ENCODE peak calls at places on chromosome 15, in six cellular contexts. A is epithelial cell of prostate, F is GM13977, T is T-helper 9 cell, M is T-helper 1 cell, L is GM03348. K is an unnamed sample.

GRCh38 chr15:57323806-57324589 is 52.3 kb upstream of the CGNL1 start:
- DNase-seq in A (peak), F (no peak), T (no peak), M (no peak), L (peak), K (no peak)

GRCh38 chr15:25497934-25498333 is 59.1 kb upstream of the UBE3A start:
- DNase-seq in A (no peak), F (no peak), T (no peak), M (no peak), L (no peak), K (no peak)

GRCh38 chr15:100106732-100107131 is 235.0 kb downstream of the ADAMTS17 start:
- DNase-seq in A (no peak), F (no peak), T (no peak), M (no peak), L (no peak), K (no peak)

GRCh38 chr15:70475921-70476320 is 287.4 kb downstream of the UACA start:
- DNase-seq in A (no peak), F (no peak), T (no peak), M (no peak), L (no peak), K (no peak)

GRCh38 chr15:86256628-86257027 is 177.0 kb downstream of the AGBL1 start:
- DNase-seq in A (no peak), F (no peak), T (no peak), M (no peak), L (no peak), K (no peak)

GRCh38 chr15:39667382-39668127 is 86.7 kb downstream of the THBS1 start:
- DNase-seq in A (no peak), F (no peak), T (no peak), M (no peak), L (no peak), K (no peak)

GRCh38 chr15:66565731-66566130 is at the start of gene LCTL:
- DNase-seq in A (no peak), F (no peak), T (no peak), M (no peak), L (peak), K (no peak)

GRCh38 chr15:90557147-90557546 is 27.4 kb downstream of the CRTC3 start:
- DNase-seq in A (no peak), F (no peak), T (no peak), M (no peak), L (no peak), K (no peak)

GRCh38 chr15:72276326-72276700 is 4.0 kb upstream of the PARP6 start:
- DNase-seq in A (no peak), F (no peak), T (no peak), M (no peak), L (no peak), K (no peak)